ENCODE peak calls at places on chromosomes 12 and 14, in ten cellular contexts. One of them, this sample, is unnamed.

GRCh38 chr12:57215668-57216013 is 953 bp upstream of the NXPH4 start:
- DNase-seq in activated CD4-positive, CD25-positive, alpha-beta regulatory T cell: no peak
- DNase-seq in amniotic stem cell: no peak
- DNase-seq in kidney glomerular epithelial cell: no peak
- DNase-seq in ascending aorta: no peak
- DNase-seq in GM23248: peak
- DNase-seq in AML-193: no peak
- DNase-seq in upper lobe of right lung: no peak
- DNase-seq in sigmoid colon: no peak
- DNase-seq in stimulated activated CD8-positive, alpha-beta memory T cell treated with anti-CD3 and anti-CD28 coated beads, Interleukin-2, amount 100 ng/mL, for 1 hour: no peak
- DNase-seq in this sample: no peak

GRCh38 chr14:104556256-104557021 is 23.1 kb upstream of the C14orf180 start:
- DNase-seq in sigmoid colon: peak
- DNase-seq in stimulated activated CD8-positive, alpha-beta memory T cell treated with anti-CD3 and anti-CD28 coated beads, Interleukin-2, amount 100 ng/mL, for 1 hour: no peak
- DNase-seq in activated CD4-positive, CD25-positive, alpha-beta regulatory T cell: no peak
- DNase-seq in amniotic stem cell: no peak
- DNase-seq in AML-193: no peak
- DNase-seq in ascending aorta: peak
- DNase-seq in upper lobe of right lung: peak
- DNase-seq in kidney glomerular epithelial cell: no peak
- DNase-seq in GM23248: no peak
- DNase-seq in this sample: no peak

GRCh38 chr12:6204533-6205143 is 4.4 kb downstream of the CD9 start:
- DNase-seq in amniotic stem cell: no peak
- DNase-seq in stimulated activated CD8-positive, alpha-beta memory T cell treated with anti-CD3 and anti-CD28 coated beads, Interleukin-2, amount 100 ng/mL, for 1 hour: no peak
- DNase-seq in GM23248: no peak
- DNase-seq in AML-193: no peak
- DNase-seq in ascending aorta: no peak
- DNase-seq in kidney glomerular epithelial cell: no peak
- DNase-seq in activated CD4-positive, CD25-positive, alpha-beta regulatory T cell: no peak
- DNase-seq in upper lobe of right lung: no peak
- DNase-seq in sigmoid colon: no peak
- DNase-seq in this sample: no peak

GRCh38 chr12:65655074-65655493 is 169.2 kb upstream of the HMGA2 start:
- DNase-seq in upper lobe of right lung: no peak
- DNase-seq in amniotic stem cell: no peak
- DNase-seq in ascending aorta: no peak
- DNase-seq in stimulated activated CD8-positive, alpha-beta memory T cell treated with anti-CD3 and anti-CD28 coated beads, Interleukin-2, amount 100 ng/mL, for 1 hour: no peak
- DNase-seq in sigmoid colon: no peak
- DNase-seq in AML-193: no peak
- DNase-seq in GM23248: no peak
- DNase-seq in activated CD4-positive, CD25-positive, alpha-beta regulatory T cell: no peak
- DNase-seq in kidney glomerular epithelial cell: no peak
- DNase-seq in this sample: no peak

GRCh38 chr12:111758120-111758561 is 8.6 kb upstream of the ALDH2 start:
- DNase-seq in ascending aorta: no peak
- DNase-seq in amniotic stem cell: no peak
- DNase-seq in AML-193: no peak
- DNase-seq in upper lobe of right lung: peak
- DNase-seq in GM23248: no peak
- DNase-seq in sigmoid colon: no peak
- DNase-seq in kidney glomerular epithelial cell: no peak
- DNase-seq in stimulated activated CD8-positive, alpha-beta memory T cell treated with anti-CD3 and anti-CD28 coated beads, Interleukin-2, amount 100 ng/mL, for 1 hour: no peak
- DNase-seq in activated CD4-positive, CD25-positive, alpha-beta regulatory T cell: no peak
- DNase-seq in this sample: no peak

GRCh38 chr12:27460471-27460978 is 14.0 kb downstream of the SMCO2 start:
- DNase-seq in ascending aorta: no peak
- DNase-seq in kidney glomerular epithelial cell: no peak
- DNase-seq in amniotic stem cell: no peak
- DNase-seq in AML-193: peak
- DNase-seq in stimulated activated CD8-positive, alpha-beta memory T cell treated with anti-CD3 and anti-CD28 coated beads, Interleukin-2, amount 100 ng/mL, for 1 hour: no peak
- DNase-seq in upper lobe of right lung: no peak
- DNase-seq in GM23248: peak
- DNase-seq in activated CD4-positive, CD25-positive, alpha-beta regulatory T cell: no peak
- DNase-seq in sigmoid colon: no peak
- DNase-seq in this sample: no peak

GRCh38 chr14:72558721-72559120 is 335.2 kb downstream of the DPF3 start:
- DNase-seq in kidney glomerular epithelial cell: peak
- DNase-seq in AML-193: no peak
- DNase-seq in stimulated activated CD8-positive, alpha-beta memory T cell treated with anti-CD3 and anti-CD28 coated beads, Interleukin-2, amount 100 ng/mL, for 1 hour: no peak
- DNase-seq in sigmoid colon: no peak
- DNase-seq in upper lobe of right lung: no peak
- DNase-seq in activated CD4-positive, CD25-positive, alpha-beta regulatory T cell: no peak
- DNase-seq in ascending aorta: no peak
- DNase-seq in amniotic stem cell: no peak
- DNase-seq in GM23248: peak
- DNase-seq in this sample: no peak

GRCh38 chr12:17949558-17950141 is 140.3 kb downstream of the RERGL start:
- DNase-seq in stimulated activated CD8-positive, alpha-beta memory T cell treated with anti-CD3 and anti-CD28 coated beads, Interleukin-2, amount 100 ng/mL, for 1 hour: no peak
- DNase-seq in sigmoid colon: no peak
- DNase-seq in AML-193: no peak
- DNase-seq in activated CD4-positive, CD25-positive, alpha-beta regulatory T cell: no peak
- DNase-seq in kidney glomerular epithelial cell: no peak
- DNase-seq in ascending aorta: no peak
- DNase-seq in GM23248: no peak
- DNase-seq in upper lobe of right lung: no peak
- DNase-seq in amniotic stem cell: no peak
- DNase-seq in this sample: no peak

GRCh38 chr14:66939409-66939808 is 249.8 kb upstream of the GARIN2 start:
- DNase-seq in stimulated activated CD8-positive, alpha-beta memory T cell treated with anti-CD3 and anti-CD28 coated beads, Interleukin-2, amount 100 ng/mL, for 1 hour: no peak
- DNase-seq in ascending aorta: no peak
- DNase-seq in sigmoid colon: no peak
- DNase-seq in activated CD4-positive, CD25-positive, alpha-beta regulatory T cell: no peak
- DNase-seq in AML-193: no peak
- DNase-seq in GM23248: no peak
- DNase-seq in amniotic stem cell: no peak
- DNase-seq in upper lobe of right lung: no peak
- DNase-seq in kidney glomerular epithelial cell: no peak
- DNase-seq in this sample: no peak

GRCh38 chr14:54048311-54048710 is 91.7 kb upstream of the BMP4 start:
- DNase-seq in GM23248: no peak
- DNase-seq in kidney glomerular epithelial cell: no peak
- DNase-seq in AML-193: no peak
- DNase-seq in activated CD4-positive, CD25-positive, alpha-beta regulatory T cell: no peak
- DNase-seq in amniotic stem cell: no peak
- DNase-seq in upper lobe of right lung: no peak
- DNase-seq in stimulated activated CD8-positive, alpha-beta memory T cell treated with anti-CD3 and anti-CD28 coated beads, Interleukin-2, amount 100 ng/mL, for 1 hour: no peak
- DNase-seq in ascending aorta: no peak
- DNase-seq in sigmoid colon: no peak
- DNase-seq in this sample: no peak

This sample was measured in HFF-Myc.